ENCODE peak calls at places on chromosomes 12 and 14, in seven cellular contexts. One of them, this sample, is unnamed.

GRCh38 chr12:67436230-67436629 is 167.1 kb downstream of the CAND1 start:
- DNase-seq in CD8-positive, alpha-beta memory T cell: no peak
- DNase-seq in lower lobe of right lung: no peak
- DNase-seq in upper lobe of right lung: no peak
- DNase-seq in kidney: no peak
- DNase-seq in Caco-2: no peak
- DNase-seq in mammary epithelial cell: no peak
- DNase-seq in this sample: no peak

GRCh38 chr12:12582895-12583303 is 20.2 kb upstream of the DUSP16 start:
- DNase-seq in lower lobe of right lung: no peak
- DNase-seq in kidney: no peak
- DNase-seq in CD8-positive, alpha-beta memory T cell: no peak
- DNase-seq in upper lobe of right lung: no peak
- DNase-seq in Caco-2: peak; percentile 72
- DNase-seq in mammary epithelial cell: peak; percentile 84
- DNase-seq in this sample: no peak

GRCh38 chr12:76878045-76878898 is 547 bp downstream of the CSRP2 start:
- DNase-seq in mammary epithelial cell: peak; percentile 35
- DNase-seq in lower lobe of right lung: peak; percentile 48
- DNase-seq in upper lobe of right lung: no peak
- DNase-seq in kidney: peak; percentile 79
- DNase-seq in CD8-positive, alpha-beta memory T cell: no peak
- DNase-seq in Caco-2: peak; percentile 60
- DNase-seq in this sample: peak; percentile 13

GRCh38 chr12:130350715-130351114 is 13.0 kb downstream of the PIWIL1 start:
- DNase-seq in kidney: no peak
- DNase-seq in Caco-2: no peak
- DNase-seq in mammary epithelial cell: no peak
- DNase-seq in CD8-positive, alpha-beta memory T cell: no peak
- DNase-seq in lower lobe of right lung: no peak
- DNase-seq in upper lobe of right lung: no peak
- DNase-seq in this sample: no peak

GRCh38 chr14:44901696-44902095 is 60.1 kb downstream of the KLHL28 start:
- DNase-seq in kidney: no peak
- DNase-seq in Caco-2: no peak
- DNase-seq in mammary epithelial cell: no peak
- DNase-seq in CD8-positive, alpha-beta memory T cell: no peak
- DNase-seq in lower lobe of right lung: no peak
- DNase-seq in upper lobe of right lung: no peak
- DNase-seq in this sample: no peak

GRCh38 chr14:71397371-71397770 is 490.1 kb downstream of the PCNX1 start:
- DNase-seq in mammary epithelial cell: no peak
- DNase-seq in kidney: no peak
- DNase-seq in upper lobe of right lung: no peak
- DNase-seq in Caco-2: no peak
- DNase-seq in lower lobe of right lung: no peak
- DNase-seq in CD8-positive, alpha-beta memory T cell: no peak
- DNase-seq in this sample: no peak

GRCh38 chr14:30998100-30998706 is 27.2 kb upstream of the AP4S1 start:
- DNase-seq in mammary epithelial cell: peak; percentile 71
- DNase-seq in lower lobe of right lung: no peak
- DNase-seq in CD8-positive, alpha-beta memory T cell: no peak
- DNase-seq in Caco-2: no peak
- DNase-seq in kidney: no peak
- DNase-seq in upper lobe of right lung: no peak
- DNase-seq in this sample: no peak

GRCh38 chr12:459430-460258 is at the start of gene B4GALNT3:
- DNase-seq in CD8-positive, alpha-beta memory T cell: peak; percentile 42
- DNase-seq in lower lobe of right lung: peak; percentile 83
- DNase-seq in kidney: peak; percentile 85
- DNase-seq in upper lobe of right lung: peak; percentile 89
- DNase-seq in mammary epithelial cell: peak; percentile 54
- DNase-seq in Caco-2: peak; percentile 88
- DNase-seq in this sample: no peak

GRCh38 chr12:23204933-23205778 is 580.2 kb downstream of the ETNK1 start:
- DNase-seq in Caco-2: peak; percentile 56
- DNase-seq in upper lobe of right lung: no peak
- DNase-seq in kidney: no peak
- DNase-seq in mammary epithelial cell: peak; percentile 37
- DNase-seq in lower lobe of right lung: no peak
- DNase-seq in CD8-positive, alpha-beta memory T cell: no peak
- DNase-seq in this sample: peak; percentile 41

GRCh38 chr12:78938341-78939084 is 73.9 kb downstream of the SYT1 start:
- DNase-seq in lower lobe of right lung: no peak
- DNase-seq in mammary epithelial cell: no peak
- DNase-seq in Caco-2: no peak
- DNase-seq in CD8-positive, alpha-beta memory T cell: no peak
- DNase-seq in kidney: no peak
- DNase-seq in upper lobe of right lung: no peak
- DNase-seq in this sample: no peak

GRCh38 chr14:101457177-101457935 is 103.9 kb upstream of the DIO3 start:
- DNase-seq in Caco-2: no peak
- DNase-seq in upper lobe of right lung: peak; percentile 57
- DNase-seq in lower lobe of right lung: no peak
- DNase-seq in mammary epithelial cell: no peak
- DNase-seq in kidney: no peak
- DNase-seq in CD8-positive, alpha-beta memory T cell: no peak
- DNase-seq in this sample: no peak

GRCh38 chr12:120101182-120101581 is 15.4 kb downstream of the RAB35 start:
- DNase-seq in CD8-positive, alpha-beta memory T cell: no peak
- DNase-seq in kidney: no peak
- DNase-seq in mammary epithelial cell: no peak
- DNase-seq in Caco-2: no peak
- DNase-seq in upper lobe of right lung: no peak
- DNase-seq in lower lobe of right lung: no peak
- DNase-seq in this sample: no peak

GRCh38 chr14:93496856-93497255 is 66.1 kb downstream of the UNC79 start:
- DNase-seq in lower lobe of right lung: no peak
- DNase-seq in CD8-positive, alpha-beta memory T cell: no peak
- DNase-seq in mammary epithelial cell: no peak
- DNase-seq in upper lobe of right lung: no peak
- DNase-seq in Caco-2: no peak
- DNase-seq in kidney: no peak
- DNase-seq in this sample: no peak

GRCh38 chr12:124400124-124400523 is 105.2 kb downstream of the RFLNA start:
- DNase-seq in upper lobe of right lung: no peak
- DNase-seq in lower lobe of right lung: no peak
- DNase-seq in CD8-positive, alpha-beta memory T cell: no peak
- DNase-seq in kidney: no peak
- DNase-seq in mammary epithelial cell: no peak
- DNase-seq in Caco-2: no peak
- DNase-seq in this sample: no peak
- H3K4me1 ChIP-seq in upper lobe of right lung: peaks cover 32% of the 10 kb centered on the region
- H3K4me1 ChIP-seq in lower lobe of right lung: peaks cover 48% of the 10 kb centered on the region
- H3K4me1 ChIP-seq in CD8-positive, alpha-beta memory T cell: no peaks in the 10 kb centered on the region
- H3K4me1 ChIP-seq in kidney: no peaks in the 10 kb centered on the region
- H3K4me1 ChIP-seq in mammary epithelial cell: no peaks in the 10 kb centered on the region
- H3K4me1 ChIP-seq in Caco-2: no peaks in the 10 kb centered on the region
- H3K4me1 ChIP-seq in this sample: peaks cover 2% of the 10 kb centered on the region

GRCh38 chr12:119005832-119006360 is 24.6 kb downstream of the SRRM4 start:
- DNase-seq in mammary epithelial cell: no peak
- DNase-seq in upper lobe of right lung: no peak
- DNase-seq in CD8-positive, alpha-beta memory T cell: no peak
- DNase-seq in lower lobe of right lung: no peak
- DNase-seq in kidney: no peak
- DNase-seq in Caco-2: no peak
- DNase-seq in this sample: no peak
- H3K4me3 ChIP-seq in mammary epithelial cell: no peak overlapping the region
- H3K4me3 ChIP-seq in upper lobe of right lung: no peak overlapping the region
- H3K4me3 ChIP-seq in CD8-positive, alpha-beta memory T cell: no peak overlapping the region
- H3K4me3 ChIP-seq in lower lobe of right lung: no peak overlapping the region
- H3K4me3 ChIP-seq in kidney: no peak overlapping the region
- H3K4me3 ChIP-seq in Caco-2: no peak overlapping the region
- H3K4me3 ChIP-seq in this sample: no peak overlapping the region

GRCh38 chr14:100147691-100148464 is 11.6 kb downstream of the DEGS2 start:
- DNase-seq in CD8-positive, alpha-beta memory T cell: no peak
- DNase-seq in upper lobe of right lung: no peak
- DNase-seq in lower lobe of right lung: no peak
- DNase-seq in mammary epithelial cell: no peak
- DNase-seq in kidney: no peak
- DNase-seq in Caco-2: no peak
- DNase-seq in this sample: no peak

GRCh38 chr14:100144996-100145646 is 14.3 kb downstream of the DEGS2 start:
- DNase-seq in kidney: no peak
- DNase-seq in mammary epithelial cell: no peak
- DNase-seq in lower lobe of right lung: no peak
- DNase-seq in CD8-positive, alpha-beta memory T cell: no peak
- DNase-seq in Caco-2: peak; percentile 68
- DNase-seq in upper lobe of right lung: no peak
- DNase-seq in this sample: no peak

GRCh38 chr14:100145682-100146464 is 13.6 kb downstream of the DEGS2 start:
- DNase-seq in mammary epithelial cell: no peak
- DNase-seq in CD8-positive, alpha-beta memory T cell: no peak
- DNase-seq in lower lobe of right lung: no peak
- DNase-seq in kidney: no peak
- DNase-seq in Caco-2: no peak
- DNase-seq in upper lobe of right lung: no peak
- DNase-seq in this sample: no peak

GRCh38 chr14:100147181-100147631 is 12.2 kb downstream of the DEGS2 start:
- DNase-seq in CD8-positive, alpha-beta memory T cell: peak; percentile 57
- DNase-seq in kidney: no peak
- DNase-seq in Caco-2: no peak
- DNase-seq in lower lobe of right lung: peak; percentile 70
- DNase-seq in mammary epithelial cell: no peak
- DNase-seq in upper lobe of right lung: peak; percentile 80
- DNase-seq in this sample: no peak

DNA sequence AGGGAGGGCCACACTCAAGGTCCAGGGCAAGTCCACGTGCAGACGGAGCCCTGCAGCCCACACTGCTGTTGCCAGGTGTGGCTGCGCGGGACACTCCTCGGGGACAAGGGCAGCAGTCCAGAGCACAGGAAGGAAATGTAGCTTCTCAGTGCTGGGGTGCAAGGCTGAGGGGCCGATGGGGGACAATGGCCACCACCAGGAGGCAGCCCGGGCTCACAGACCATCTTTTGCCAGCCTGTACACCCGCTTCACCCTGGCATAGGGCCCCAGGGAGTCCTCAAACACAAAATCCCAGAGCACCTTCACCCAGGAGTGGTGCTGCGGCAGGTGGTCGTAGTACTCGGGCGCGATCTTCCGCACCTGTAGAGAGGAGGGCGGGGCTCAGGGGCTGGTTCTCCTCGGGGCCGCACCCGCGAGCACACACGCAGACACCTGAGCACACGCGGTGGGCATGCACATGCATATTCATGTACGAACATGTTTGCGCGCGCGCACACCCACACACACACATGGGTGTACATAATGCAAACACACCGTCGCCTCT is 12.8 kb downstream of the DEGS2 start:
- DNase-seq in Caco-2: no peak
- DNase-seq in CD8-positive, alpha-beta memory T cell: no peak
- DNase-seq in upper lobe of right lung: no peak
- DNase-seq in mammary epithelial cell: no peak
- DNase-seq in kidney: no peak
- DNase-seq in lower lobe of right lung: no peak
- DNase-seq in this sample: no peak
- H3K4me1 ChIP-seq in Caco-2: peaks cover 25% of the 10 kb centered on the region
- H3K4me1 ChIP-seq in CD8-positive, alpha-beta memory T cell: peaks cover 19% of the 10 kb centered on the region
- H3K4me1 ChIP-seq in upper lobe of right lung: peaks cover 37% of the 10 kb centered on the region
- H3K4me1 ChIP-seq in mammary epithelial cell: peaks cover 21% of the 10 kb centered on the region
- H3K4me1 ChIP-seq in kidney: peaks cover 7% of the 10 kb centered on the region
- H3K4me1 ChIP-seq in lower lobe of right lung: peaks cover 72% of the 10 kb centered on the region
- H3K4me1 ChIP-seq in this sample: peaks cover 2% of the 10 kb centered on the region

GRCh38 chr12:108950991-108951739 is 69.7 kb downstream of the SVOP start:
- DNase-seq in CD8-positive, alpha-beta memory T cell: peak; percentile 58
- DNase-seq in kidney: no peak
- DNase-seq in Caco-2: peak; percentile 76
- DNase-seq in lower lobe of right lung: peak; percentile 80
- DNase-seq in upper lobe of right lung: peak; percentile 80
- DNase-seq in mammary epithelial cell: peak; percentile 68
- DNase-seq in this sample: peak; percentile 63
- H3K4me3 ChIP-seq in CD8-positive, alpha-beta memory T cell: no peak overlapping the region
- H3K4me3 ChIP-seq in kidney: peak overlapping the region; percentile 42
- H3K4me3 ChIP-seq in Caco-2: no peak overlapping the region
- H3K4me3 ChIP-seq in lower lobe of right lung: peak overlapping the region; percentile 17
- H3K4me3 ChIP-seq in upper lobe of right lung: no peak overlapping the region
- H3K4me3 ChIP-seq in mammary epithelial cell: peak overlapping the region; percentile 26
- H3K4me3 ChIP-seq in this sample: no peak overlapping the region

GRCh38 chr14:99242238-99242637 is 29.8 kb downstream of the BCL11B start:
- DNase-seq in kidney: no peak
- DNase-seq in upper lobe of right lung: no peak
- DNase-seq in lower lobe of right lung: peak; percentile 9
- DNase-seq in mammary epithelial cell: no peak
- DNase-seq in Caco-2: no peak
- DNase-seq in CD8-positive, alpha-beta memory T cell: no peak
- DNase-seq in this sample: no peak
- H3K4me1 ChIP-seq in kidney: no peaks in the 10 kb centered on the region
- H3K4me1 ChIP-seq in upper lobe of right lung: no peaks in the 10 kb centered on the region
- H3K4me1 ChIP-seq in lower lobe of right lung: no peaks in the 10 kb centered on the region
- H3K4me1 ChIP-seq in mammary epithelial cell: peaks cover 15% of the 10 kb centered on the region
- H3K4me1 ChIP-seq in Caco-2: no peaks in the 10 kb centered on the region
- H3K4me1 ChIP-seq in CD8-positive, alpha-beta memory T cell: peaks cover 89% of the 10 kb centered on the region
- H3K4me1 ChIP-seq in this sample: peaks cover 12% of the 10 kb centered on the region

DNA sequence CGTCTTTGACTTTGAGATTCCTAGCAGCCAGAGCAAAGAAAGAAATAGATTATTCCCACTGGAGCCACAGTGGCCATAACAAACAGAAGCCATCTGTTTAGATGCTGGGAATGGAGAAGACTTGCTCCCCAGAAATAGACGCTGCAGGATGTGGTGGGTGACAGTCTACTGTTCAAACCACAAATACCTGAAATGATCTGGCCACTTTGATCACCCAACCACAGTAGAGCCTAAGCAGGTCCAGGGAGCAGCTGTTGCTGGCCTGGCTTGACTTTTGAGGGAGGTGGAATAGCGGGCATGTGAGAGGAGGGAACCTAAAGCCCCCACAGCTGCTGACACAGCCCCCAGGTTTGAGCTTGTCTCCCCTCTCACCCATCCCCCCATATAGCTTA is 38.6 kb downstream of the SH2B3 start:
- DNase-seq in CD8-positive, alpha-beta memory T cell: peak; percentile 33
- DNase-seq in kidney: no peak
- DNase-seq in lower lobe of right lung: no peak
- DNase-seq in upper lobe of right lung: no peak
- DNase-seq in Caco-2: no peak
- DNase-seq in mammary epithelial cell: peak; percentile 27
- DNase-seq in this sample: no peak
- H3K4me3 ChIP-seq in CD8-positive, alpha-beta memory T cell: peak overlapping the region; percentile 26
- H3K4me3 ChIP-seq in kidney: no peak overlapping the region
- H3K4me3 ChIP-seq in lower lobe of right lung: no peak overlapping the region
- H3K4me3 ChIP-seq in upper lobe of right lung: no peak overlapping the region
- H3K4me3 ChIP-seq in Caco-2: no peak overlapping the region
- H3K4me3 ChIP-seq in mammary epithelial cell: no peak overlapping the region
- H3K4me3 ChIP-seq in this sample: no peak overlapping the region

DNA sequence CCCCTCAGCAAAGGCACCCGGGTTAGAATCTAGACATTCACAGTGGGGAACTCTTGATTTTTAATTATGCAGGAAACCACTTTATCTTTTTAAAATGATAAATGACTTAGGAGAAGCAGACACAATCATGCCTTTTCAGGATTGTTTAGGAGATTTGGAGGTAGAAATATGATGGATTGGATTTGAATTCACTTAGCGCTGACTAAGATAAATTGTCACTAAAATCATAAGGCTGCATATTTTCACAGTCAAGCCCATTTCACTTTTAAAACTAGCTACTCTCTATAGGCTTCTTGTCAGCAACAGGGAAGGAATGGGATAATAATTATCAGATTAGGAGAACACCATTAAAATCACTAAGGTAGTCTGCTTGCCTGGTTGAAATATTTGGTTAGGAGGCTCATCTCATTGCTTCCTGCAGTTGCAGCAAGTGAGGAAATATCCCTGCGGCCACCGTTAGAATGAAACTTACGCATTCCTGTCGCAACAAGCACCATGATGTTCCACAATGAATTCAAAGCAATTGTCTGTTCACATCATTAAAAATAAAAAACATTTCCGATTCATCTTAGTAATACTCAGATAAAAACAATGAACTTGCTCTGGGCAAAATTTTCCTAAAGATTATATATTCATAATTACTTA is 31.9 kb downstream of the DACT1 start:
- DNase-seq in mammary epithelial cell: no peak
- DNase-seq in CD8-positive, alpha-beta memory T cell: no peak
- DNase-seq in kidney: no peak
- DNase-seq in Caco-2: no peak
- DNase-seq in lower lobe of right lung: no peak
- DNase-seq in upper lobe of right lung: no peak
- DNase-seq in this sample: no peak
- H3K4me1 ChIP-seq in mammary epithelial cell: no peaks in the 10 kb centered on the region
- H3K4me1 ChIP-seq in CD8-positive, alpha-beta memory T cell: no peaks in the 10 kb centered on the region
- H3K4me1 ChIP-seq in kidney: no peaks in the 10 kb centered on the region
- H3K4me1 ChIP-seq in Caco-2: no peaks in the 10 kb centered on the region
- H3K4me1 ChIP-seq in lower lobe of right lung: no peaks in the 10 kb centered on the region
- H3K4me1 ChIP-seq in upper lobe of right lung: no peaks in the 10 kb centered on the region
- H3K4me1 ChIP-seq in this sample: no peaks in the 10 kb centered on the region

This sample was measured in iPS DF 6.9.